ENCODE peak calls at places on chromosomes 5 and 9, in five cellular contexts. B, D, L, Y and K are unnamed samples.

GRCh38 chr5:102974177-102974576 is 145.8 kb downstream of the GIN1 start:
- DNase-seq in B (peak), D (no peak), L (no peak), Y (no peak), K (no peak)

GRCh38 chr9:135490980-135491444 is 9.5 kb upstream of the MRPS2 start:
- DNase-seq in B (peak), D (no peak), L (no peak), Y (no peak), K (no peak)

GRCh38 chr9:134738869-134739659 is 97.5 kb downstream of the COL5A1 start:
- DNase-seq in B (peak), D (no peak), L (peak), Y (peak), K (no peak)

GRCh38 chr5:79512692-79513518 is 1.0 kb downstream of the HOMER1 start:
- DNase-seq in B (peak), D (no peak), L (no peak), Y (no peak), K (peak)

GRCh38 chr9:3879731-3880493 is 354.1 kb upstream of the RFX3 start:
- DNase-seq in B (no peak), D (no peak), L (no peak), Y (no peak), K (peak)

GRCh38 chr5:156778139-156778696 is 71.9 kb upstream of the PPP1R2B start:
- DNase-seq in B (no peak), D (no peak), L (no peak), Y (no peak), K (no peak)

GRCh38 chr5:112787261-112787660 is 49.6 kb downstream of the APC start:
- DNase-seq in B (no peak), D (no peak), L (no peak), Y (no peak), K (peak)

GRCh38 chr9:13939129-13939528 is 374.8 kb downstream of the NFIB start:
- DNase-seq in B (no peak), D (no peak), L (no peak), Y (no peak), K (peak)

GRCh38 chr5:79109527-79110492 is 1.8 kb upstream of the BHMT start:
- DNase-seq in B (peak), D (no peak), L (no peak), Y (no peak), K (no peak)

GRCh38 chr5:82467006-82467561 is 188.9 kb upstream of the RPS23 start:
- DNase-seq in B (no peak), D (no peak), L (no peak), Y (no peak), K (no peak)

GRCh38 chr5:172777381-172778222 is 6.6 kb upstream of the DUSP1 start:
- DNase-seq in B (no peak), D (peak), L (peak), Y (peak), K (peak)

GRCh38 chr5:135213466-135214239 is 179.6 kb upstream of the PITX1 start:
- DNase-seq in B (no peak), D (no peak), L (no peak), Y (no peak), K (no peak)

GRCh38 chr5:136330353-136330913 is 34.9 kb downstream of the TRPC7 start:
- DNase-seq in B (no peak), D (no peak), L (no peak), Y (no peak), K (no peak)

GRCh38 chr9:99970481-99970880 is 64.0 kb downstream of the STX17 start:
- DNase-seq in B (no peak), D (no peak), L (no peak), Y (no peak), K (no peak)

GRCh38 chr9:99967457-99967856 is 61.0 kb downstream of the STX17 start:
- DNase-seq in B (no peak), D (no peak), L (no peak), Y (no peak), K (no peak)

GRCh38 chr9:99966001-99966400 is 59.5 kb downstream of the STX17 start:
- DNase-seq in B (no peak), D (no peak), L (no peak), Y (no peak), K (no peak)

GRCh38 chr9:99964336-99964735 is 57.9 kb downstream of the STX17 start:
- DNase-seq in B (no peak), D (no peak), L (no peak), Y (no peak), K (no peak)

GRCh38 chr9:99966720-99967119 is 60.3 kb downstream of the STX17 start:
- DNase-seq in B (no peak), D (no peak), L (no peak), Y (no peak), K (peak)
- H3K4me3 ChIP-seq in B (no peak), D (no peak), L (no peak), Y (no peak), K (no peak)

GRCh38 chr5:93359296-93359957 is 221.6 kb downstream of the NR2F1-AS1 start:
- DNase-seq in B (no peak), D (no peak), L (no peak), Y (no peak), K (peak)

GRCh38 chr5:93360436-93361100 is 220.5 kb downstream of the NR2F1-AS1 start:
- DNase-seq in B (no peak), D (no peak), L (no peak), Y (no peak), K (peak)

GRCh38 chr5:93357686-93358085 is 223.3 kb downstream of the NR2F1-AS1 start:
- DNase-seq in B (no peak), D (no peak), L (no peak), Y (no peak), K (no peak)

GRCh38 chr5:93355691-93356090 is 225.3 kb downstream of the NR2F1-AS1 start:
- DNase-seq in B (no peak), D (no peak), L (no peak), Y (no peak), K (no peak)

GRCh38 chr5:93359958-93360305 is 221.1 kb downstream of the NR2F1-AS1 start:
- DNase-seq in B (no peak), D (no peak), L (no peak), Y (no peak), K (no peak)
- H3K4me3 ChIP-seq in B (no peak), D (no peak), L (no peak), Y (no peak), K (no peak)

DNA sequence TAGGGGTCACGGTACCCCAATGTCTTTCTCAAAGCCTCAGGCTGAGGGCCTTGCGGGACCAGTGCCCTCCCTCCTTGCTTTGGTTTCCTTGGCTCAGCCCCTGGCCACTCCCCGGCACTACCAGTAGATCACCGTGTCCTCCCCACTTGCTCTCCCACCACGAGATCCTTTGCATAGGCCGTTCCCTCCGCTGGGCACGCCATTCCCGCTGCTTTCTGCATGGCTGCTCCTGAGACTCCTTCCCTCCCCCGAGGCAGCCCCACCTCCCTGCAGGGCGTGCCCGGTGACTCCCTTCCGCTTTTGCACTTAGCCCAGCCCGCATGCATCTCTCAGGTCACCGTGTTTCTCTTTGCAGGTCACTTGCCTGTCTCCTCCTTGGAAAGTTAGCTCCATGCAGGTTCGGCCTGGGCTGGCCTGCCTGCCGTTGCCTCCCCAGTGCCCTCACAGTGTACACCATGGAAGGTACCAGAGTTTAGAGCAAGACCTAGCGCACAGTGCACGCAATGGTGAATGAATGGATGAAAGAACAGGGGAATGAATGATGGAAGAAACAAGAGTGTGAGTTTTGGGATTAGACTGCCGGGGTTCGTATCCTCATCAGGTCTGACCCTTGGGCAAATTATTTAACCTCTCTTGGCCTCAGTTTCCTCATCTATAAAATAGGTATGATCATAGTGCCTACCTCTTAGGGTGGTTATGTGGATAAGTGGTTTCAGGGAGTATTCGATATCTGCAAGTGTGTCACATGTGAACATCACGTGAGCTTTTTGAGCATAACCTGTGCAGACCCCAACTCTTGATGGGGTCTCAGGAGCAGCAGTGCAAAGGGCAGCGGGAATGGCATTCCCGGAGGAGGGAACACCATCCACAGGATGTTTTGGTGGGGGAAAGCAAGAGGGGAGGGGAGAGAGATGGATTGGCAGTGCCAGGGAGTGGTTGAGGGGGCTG is 214.3 kb downstream of the C9orf50 start:
- DNase-seq in B (peak), D (no peak), L (peak), Y (no peak), K (peak)
- H3K4me3 ChIP-seq in B (no peak), D (no peak), L (no peak), Y (no peak), K (no peak)

GRCh38 chr5:10596310-10596703 is 32.4 kb downstream of the ANKRD33B start:
- DNase-seq in B (no peak), D (no peak), L (no peak), Y (no peak), K (no peak)
- H3K4me3 ChIP-seq in B (no peak), D (no peak), L (no peak), Y (peak), K (no peak)

GRCh38 chr9:37324691-37325490 is 97.6 kb upstream of the GRHPR start:
- DNase-seq in B (peak), D (no peak), L (no peak), Y (no peak), K (no peak)
- H3K4me3 ChIP-seq in B (no peak), D (no peak), L (no peak), Y (no peak), K (no peak)

DNA sequence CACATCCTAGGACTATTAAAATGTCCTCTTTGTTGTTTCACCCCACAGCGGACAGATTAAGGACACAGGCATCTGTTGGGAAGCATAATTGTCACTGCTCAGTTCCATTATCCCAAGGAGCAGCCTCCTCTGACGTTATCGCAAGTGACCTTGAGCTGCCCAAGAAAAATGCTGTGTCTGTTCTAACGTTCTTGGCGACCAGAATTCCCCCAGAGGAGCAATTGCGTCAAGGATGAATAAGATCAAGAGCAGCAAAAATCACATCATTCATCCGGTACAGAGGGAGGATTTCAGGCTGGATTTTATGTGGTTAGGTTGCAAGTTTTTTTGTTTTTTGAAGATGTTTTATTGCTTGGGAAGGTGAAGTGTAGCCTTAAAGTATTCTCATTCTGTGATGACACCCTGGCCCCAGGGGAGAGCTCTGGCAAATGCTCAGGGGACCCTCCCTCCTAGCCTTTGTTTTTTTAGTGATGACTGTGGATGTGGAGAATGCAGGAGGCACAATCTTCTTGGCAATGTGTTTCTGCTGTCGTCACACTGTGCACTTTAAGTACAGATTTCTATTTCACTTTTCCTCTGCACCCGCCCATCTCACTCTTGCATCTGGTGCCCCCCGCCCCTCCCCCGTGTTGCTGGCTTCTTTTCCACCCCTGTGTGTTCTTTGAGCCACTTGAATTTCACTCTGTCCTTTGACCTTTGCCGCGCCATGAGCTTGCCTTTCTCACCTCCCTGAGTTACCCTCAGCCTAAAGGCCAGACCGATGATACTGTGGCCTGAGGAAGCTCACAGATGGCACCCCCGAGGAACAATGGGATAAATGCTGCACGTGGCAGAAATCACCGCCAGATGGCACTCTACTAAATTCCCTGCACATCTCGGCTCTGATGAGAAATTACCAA is 308.4 kb downstream of the RAB3C start:
- DNase-seq in B (peak), D (peak), L (peak), Y (peak), K (peak)
- H3K4me3 ChIP-seq in B (no peak), D (no peak), L (no peak), Y (no peak), K (no peak)

DNA sequence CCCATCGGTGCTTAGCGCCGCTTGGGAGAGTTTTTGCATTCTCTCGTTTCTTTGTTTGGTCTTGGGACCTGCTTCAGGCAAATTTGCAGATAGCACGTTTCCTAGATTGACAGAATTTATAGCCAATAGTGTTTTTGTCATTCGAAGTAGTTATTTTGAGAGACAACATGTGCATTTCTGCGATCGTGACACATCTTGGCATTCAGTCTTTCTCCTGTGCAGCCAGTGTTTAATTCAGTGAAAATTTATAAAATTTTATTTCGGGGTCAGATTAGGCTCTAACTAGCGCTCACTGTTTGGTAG is 830 bp downstream of the PRRC1 start:
- DNase-seq in B (no peak), D (no peak), L (no peak), Y (no peak), K (peak)
- H3K4me3 ChIP-seq in B (peak), D (peak), L (peak), Y (peak), K (peak)

GRCh38 chr9:121285835-121286687 is 18.1 kb downstream of the GSN start:
- DNase-seq in B (peak), D (no peak), L (peak), Y (peak), K (peak)
- H3K4me3 ChIP-seq in B (no peak), D (no peak), L (no peak), Y (peak), K (no peak)

DNA sequence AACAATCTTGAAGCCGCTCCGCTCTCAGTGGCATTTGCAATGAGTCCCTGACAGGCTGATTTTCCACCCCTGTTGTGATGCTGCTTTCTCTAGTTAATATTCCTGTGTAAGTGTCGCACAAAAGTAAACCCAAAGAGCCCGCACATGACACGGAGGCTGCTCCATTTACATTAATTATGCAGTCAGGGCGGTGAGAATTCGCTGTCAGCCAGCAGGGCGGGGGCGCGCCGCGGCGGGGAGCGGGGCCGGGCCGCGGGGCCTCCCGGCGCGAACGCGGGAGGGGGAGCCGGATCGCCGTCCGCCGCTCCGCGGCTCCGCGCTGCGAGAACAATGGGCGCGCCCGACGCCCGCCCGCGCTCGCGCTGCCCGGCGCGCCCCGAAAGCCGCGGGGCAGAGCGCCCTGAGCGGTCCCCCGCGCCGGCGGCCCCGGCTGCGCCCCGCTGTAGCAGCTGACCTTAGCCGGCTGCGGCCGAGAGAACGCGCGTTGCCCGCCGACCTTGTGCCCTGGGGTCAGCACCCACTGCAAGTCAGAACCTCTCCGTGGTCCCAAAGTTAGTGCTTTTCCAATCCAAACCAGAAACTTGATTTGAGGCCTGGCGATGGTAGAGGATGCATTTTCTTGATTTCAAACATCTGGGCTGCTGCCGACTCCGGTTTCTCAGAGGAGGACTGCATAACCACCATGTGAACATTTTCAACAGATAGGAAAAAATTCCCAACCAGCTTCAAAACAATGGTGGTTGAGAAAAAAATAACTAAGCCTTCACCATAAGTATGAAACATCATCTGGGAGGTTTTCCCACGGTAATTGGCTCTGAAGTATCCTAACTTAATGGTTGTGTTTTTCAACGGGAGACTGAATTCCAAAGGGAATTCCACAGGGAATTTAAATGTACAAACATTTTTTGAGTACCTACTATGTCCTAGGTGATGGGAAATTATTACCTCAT is 142.6 kb downstream of the PBX3 start:
- DNase-seq in B (peak), D (peak), L (peak), Y (peak), K (peak)
- H3K4me3 ChIP-seq in B (peak), D (peak), L (peak), Y (peak), K (peak)